ENCODE peak calls at places on chromosomes 7 and 10, in nine cellular contexts. N is HL-60, L is lower leg skin, Q is PC-3, A is suprapubic skin, C is neural progenitor cell, U is GM12865, Y is epithelial cell of esophagus, K is pancreas. X is an unnamed sample.

GRCh38 chr10:63003816-63004453 is 129.2 kb upstream of the NRBF2 start:
- DNase-seq in N (no peak), L (no peak), Q (peak), A (no peak), C (no peak), U (peak), Y (peak), K (no peak), X (no peak)

GRCh38 chr10:24552346-24553016 is 171.2 kb downstream of the ARHGAP21 start:
- DNase-seq in N (no peak), L (peak), Q (peak), A (no peak), C (peak), U (peak), Y (peak), K (peak), X (no peak)

GRCh38 chr7:114787556-114787955 is 134.3 kb upstream of the MDFIC start:
- DNase-seq in N (no peak), L (no peak), Q (no peak), A (no peak), C (no peak), U (no peak), Y (no peak), K (no peak), X (no peak)

GRCh38 chr7:4245866-4246470 is 436.1 kb upstream of the FOXK1 start:
- DNase-seq in N (no peak), L (no peak), Q (peak), A (no peak), C (peak), U (no peak), Y (no peak), K (no peak), X (no peak)

GRCh38 chr7:81232084-81232799 is 313.4 kb upstream of the SEMA3C start:
- DNase-seq in N (no peak), L (no peak), Q (no peak), A (no peak), C (no peak), U (no peak), Y (no peak), K (peak), X (no peak)

GRCh38 chr7:39084344-39084743 is 106.6 kb downstream of the POU6F2 start:
- DNase-seq in N (no peak), L (no peak), Q (no peak), A (no peak), C (no peak), U (no peak), Y (no peak), K (no peak), X (no peak)

GRCh38 chr10:20892011-20892585 is 5.0 kb downstream of the NEBL start:
- DNase-seq in N (no peak), L (no peak), Q (no peak), A (no peak), C (no peak), U (no peak), Y (no peak), K (no peak), X (no peak)

GRCh38 chr7:95527033-95527775 is 41.5 kb downstream of the ASB4 start:
- DNase-seq in N (peak), L (peak), Q (peak), A (peak), C (peak), U (peak), Y (peak), K (peak), X (peak)

GRCh38 chr10:102744374-102745051 is 765 bp downstream of the WBP1L start:
- DNase-seq in N (no peak), L (peak), Q (no peak), A (peak), C (no peak), U (peak), Y (peak), K (peak), X (no peak)

GRCh38 chr7:147593271-147594057 is 997.1 kb upstream of the C7orf33 start:
- DNase-seq in N (no peak), L (no peak), Q (no peak), A (no peak), C (no peak), U (no peak), Y (no peak), K (no peak), X (no peak)

GRCh38 chr7:126185959-126186580 is 1066.7 kb downstream of the GRM8 start:
- DNase-seq in N (no peak), L (no peak), Q (no peak), A (no peak), C (peak), U (no peak), Y (peak), K (no peak), X (no peak)

GRCh38 chr7:102080003-102080361 is 206.7 kb upstream of the SH2B2 start:
- DNase-seq in N (no peak), L (no peak), Q (no peak), A (no peak), C (no peak), U (no peak), Y (no peak), K (no peak), X (no peak)

GRCh38 chr10:13219685-13220670 is 14.2 kb downstream of the UCMA start:
- DNase-seq in N (peak), L (no peak), Q (peak), A (no peak), C (peak), U (peak), Y (peak), K (no peak), X (no peak)

GRCh38 chr10:109773818-109774440 is 149.4 kb downstream of the XPNPEP1 start:
- DNase-seq in N (no peak), L (no peak), Q (peak), A (no peak), C (peak), U (peak), Y (peak), K (no peak), X (peak)

GRCh38 chr7:67346876-67347275 is 350.2 kb downstream of the TYW1 start:
- DNase-seq in N (no peak), L (no peak), Q (no peak), A (no peak), C (no peak), U (no peak), Y (no peak), K (no peak), X (no peak)

GRCh38 chr7:103524042-103524907 is 78.3 kb upstream of the SLC26A5 start:
- DNase-seq in N (no peak), L (no peak), Q (peak), A (no peak), C (peak), U (peak), Y (peak), K (no peak), X (peak)

GRCh38 chr10:86168256-86168655 is 198.3 kb downstream of the GRID1 start:
- DNase-seq in N (no peak), L (no peak), Q (no peak), A (peak), C (no peak), U (no peak), Y (no peak), K (no peak), X (no peak)

GRCh38 chr10:45008524-45009161 is 7.9 kb downstream of the ZNF22 start:
- DNase-seq in N (peak), L (no peak), Q (peak), A (no peak), C (peak), U (peak), Y (peak), K (no peak), X (peak)

GRCh38 chr10:124062390-124062789 is 31.0 kb downstream of the CHST15 start:
- DNase-seq in N (no peak), L (no peak), Q (no peak), A (no peak), C (no peak), U (no peak), Y (no peak), K (no peak), X (no peak)

GRCh38 chr7:29888006-29888405 is 81.7 kb downstream of the WIPF3 start:
- DNase-seq in N (no peak), L (no peak), Q (no peak), A (no peak), C (no peak), U (no peak), Y (no peak), K (no peak), X (no peak)

GRCh38 chr7:133888061-133888930 is 238.8 kb upstream of the LRGUK start:
- DNase-seq in N (no peak), L (no peak), Q (no peak), A (no peak), C (no peak), U (no peak), Y (no peak), K (no peak), X (no peak)

GRCh38 chr7:135673360-135673706 is 11.0 kb downstream of the STMP1 start:
- DNase-seq in N (no peak), L (no peak), Q (peak), A (no peak), C (no peak), U (no peak), Y (peak), K (no peak), X (peak)

GRCh38 chr7:41732279-41733062 is 29.6 kb upstream of the INHBA start:
- DNase-seq in N (peak), L (no peak), Q (peak), A (no peak), C (peak), U (no peak), Y (no peak), K (no peak), X (peak)

GRCh38 chr10:219731-220472 is 84.6 kb downstream of the ZMYND11 start:
- DNase-seq in N (no peak), L (no peak), Q (peak), A (no peak), C (no peak), U (no peak), Y (peak), K (no peak), X (no peak)

GRCh38 chr7:84629640-84630318 is 435.2 kb upstream of the SEMA3A start:
- DNase-seq in N (no peak), L (no peak), Q (peak), A (no peak), C (no peak), U (no peak), Y (peak), K (no peak), X (no peak)

GRCh38 chr7:137717811-137718271 is 128.9 kb downstream of the DGKI start:
- DNase-seq in N (peak), L (no peak), Q (no peak), A (no peak), C (peak), U (no peak), Y (peak), K (no peak), X (peak)

GRCh38 chr7:85528581-85528980 is 341.7 kb upstream of the SEMA3D start:
- DNase-seq in N (no peak), L (no peak), Q (no peak), A (no peak), C (no peak), U (no peak), Y (no peak), K (no peak), X (peak)

GRCh38 chr7:12888727-12889126 is 201.3 kb downstream of the ARL4A start:
- DNase-seq in N (no peak), L (no peak), Q (no peak), A (no peak), C (no peak), U (no peak), Y (no peak), K (no peak), X (peak)

GRCh38 chr7:96300487-96300886 is 21.4 kb downstream of the SLC25A13 start:
- DNase-seq in N (no peak), L (no peak), Q (no peak), A (no peak), C (no peak), U (no peak), Y (no peak), K (no peak), X (peak)

GRCh38 chr10:110076559-110077318 is 69.0 kb downstream of the ADD3 start:
- DNase-seq in N (peak), L (peak), Q (peak), A (no peak), C (no peak), U (peak), Y (peak), K (no peak), X (peak)

GRCh38 chr7:103993551-103993950 is 4.1 kb upstream of the RELN start:
- DNase-seq in N (no peak), L (no peak), Q (no peak), A (no peak), C (no peak), U (no peak), Y (no peak), K (no peak), X (no peak)

GRCh38 chr10:116891208-116891607 is 41.9 kb downstream of the ENO4 start:
- DNase-seq in N (no peak), L (no peak), Q (peak), A (no peak), C (no peak), U (no peak), Y (peak), K (no peak), X (peak)

GRCh38 chr10:5449823-5450222 is 37.5 kb downstream of the NET1 start:
- DNase-seq in N (peak), L (no peak), Q (peak), A (no peak), C (peak), U (no peak), Y (peak), K (no peak), X (peak)
- TF ChIP-seq CTCF in N (no peak), L (no peak), Q (no peak), A (peak), C (no peak), U (no peak), Y (peak), K (no peak), X (no peak)

GRCh38 chr10:56805022-56805421 is 444.0 kb upstream of the ZWINT start:
- DNase-seq in N (no peak), L (no peak), Q (no peak), A (no peak), C (no peak), U (no peak), Y (no peak), K (no peak), X (no peak)
- H3K4me3 ChIP-seq in N (no peak), L (no peak), Q (no peak), A (no peak), C (no peak), U (no peak), Y (no peak), K (no peak), X (no peak)

DNA sequence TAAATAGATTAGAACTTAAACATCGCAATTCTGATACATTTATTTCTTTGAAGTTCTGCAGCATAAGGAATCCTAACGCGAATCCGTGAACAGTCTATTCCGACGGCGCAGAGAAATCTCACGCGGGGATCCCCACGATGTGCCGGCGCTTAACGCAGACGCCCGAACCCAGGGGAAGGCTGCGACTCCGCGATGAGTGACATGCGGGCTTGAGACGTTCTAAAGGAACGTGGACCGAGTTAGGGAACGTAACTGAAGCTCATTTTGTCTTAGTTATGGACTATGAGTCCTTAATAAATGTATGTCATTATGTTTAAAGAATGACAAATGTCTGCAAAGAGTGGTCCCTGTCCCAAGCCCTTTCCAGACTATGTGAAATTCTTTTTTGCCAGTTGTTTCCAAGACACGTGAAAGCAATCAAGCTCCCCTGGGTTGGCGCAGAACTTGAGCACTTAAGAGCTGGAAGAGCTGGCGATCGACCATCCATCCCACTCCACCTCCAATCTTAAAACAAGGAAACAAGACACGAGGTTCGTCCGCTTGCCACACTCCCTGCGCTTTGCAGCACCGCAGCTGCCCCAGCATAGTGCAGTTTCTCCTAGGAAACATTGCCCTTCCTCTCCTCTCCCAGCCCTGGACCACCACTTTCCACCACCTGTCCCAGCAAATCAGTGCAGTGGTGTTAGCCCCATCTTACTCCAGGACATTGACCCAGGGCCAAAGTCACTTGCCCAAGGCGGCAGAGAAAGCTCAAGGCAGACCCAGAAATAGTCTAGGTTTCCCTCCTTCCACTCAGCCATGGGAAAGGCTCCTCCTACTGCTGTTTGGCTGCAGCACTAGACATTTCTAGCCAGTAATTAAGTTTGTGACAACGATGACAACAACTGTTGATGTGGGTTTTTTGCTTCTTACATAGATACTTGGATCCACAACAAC is 1.2 kb upstream of the PARD3 start:
- DNase-seq in N (no peak), L (no peak), Q (peak), A (peak), C (peak), U (no peak), Y (peak), K (no peak), X (peak)
- TF ChIP-seq CTCF in N (no peak), L (no peak), Q (peak), A (no peak), C (no peak), U (no peak), Y (peak), K (no peak), X (peak)

GRCh38 chr10:60733189-60733815 is 45.0 kb upstream of the CDK1 start:
- DNase-seq in N (no peak), L (no peak), Q (peak), A (peak), C (peak), U (peak), Y (peak), K (peak), X (peak)
- H3K4me3 ChIP-seq in N (peak), L (peak), Q (peak), A (peak), C (peak), U (peak), Y (peak), K (peak), X (peak)

X was measured in fibroblast of lung.